ENCODE peak calls at places on chromosomes 12 and 14, in eight cellular contexts. One of them, this sample, is unnamed.

GRCh38 chr14:77707355-77707723 is 484 bp downstream of the ALKBH1 start:
- DNase-seq in testis: peak; percentile 56
- DNase-seq in body of pancreas: no peak
- DNase-seq in thyroid gland: peak; percentile 20
- DNase-seq in uterus: no peak
- DNase-seq in HCT116: no peak
- DNase-seq in tibial nerve: no peak
- DNase-seq in Peyer's patch: no peak
- DNase-seq in this sample: peak; percentile 67

GRCh38 chr12:124805050-124805449 is 58.6 kb downstream of the SCARB1 start:
- DNase-seq in testis: no peak
- DNase-seq in body of pancreas: no peak
- DNase-seq in thyroid gland: no peak
- DNase-seq in uterus: no peak
- DNase-seq in HCT116: no peak
- DNase-seq in tibial nerve: no peak
- DNase-seq in Peyer's patch: no peak
- DNase-seq in this sample: no peak

GRCh38 chr12:94099191-94099983 is 49.0 kb upstream of the PLXNC1 start:
- DNase-seq in testis: no peak
- DNase-seq in body of pancreas: no peak
- DNase-seq in thyroid gland: no peak
- DNase-seq in uterus: peak; percentile 38
- DNase-seq in HCT116: no peak
- DNase-seq in tibial nerve: no peak
- DNase-seq in Peyer's patch: no peak
- DNase-seq in this sample: no peak

GRCh38 chr12:107515446-107515958 is 170.1 kb upstream of the PWP1 start:
- DNase-seq in testis: no peak
- DNase-seq in body of pancreas: no peak
- DNase-seq in thyroid gland: peak; percentile 79
- DNase-seq in uterus: no peak
- DNase-seq in HCT116: peak; percentile 51
- DNase-seq in tibial nerve: peak; percentile 65
- DNase-seq in Peyer's patch: no peak
- DNase-seq in this sample: no peak

GRCh38 chr12:110243227-110243626 is 37.8 kb upstream of the ATP2A2 start:
- DNase-seq in testis: no peak
- DNase-seq in body of pancreas: no peak
- DNase-seq in thyroid gland: no peak
- DNase-seq in uterus: no peak
- DNase-seq in HCT116: no peak
- DNase-seq in tibial nerve: no peak
- DNase-seq in Peyer's patch: no peak
- DNase-seq in this sample: no peak

GRCh38 chr12:53506881-53507719 is at the start of gene NPFF:
- DNase-seq in testis: no peak
- DNase-seq in body of pancreas: no peak
- DNase-seq in thyroid gland: no peak
- DNase-seq in uterus: no peak
- DNase-seq in HCT116: no peak
- DNase-seq in tibial nerve: no peak
- DNase-seq in Peyer's patch: no peak
- DNase-seq in this sample: no peak

GRCh38 chr14:61342486-61342885 is 21.1 kb downstream of the PRKCH start:
- DNase-seq in testis: no peak
- DNase-seq in body of pancreas: no peak
- DNase-seq in thyroid gland: peak; percentile 31
- DNase-seq in uterus: peak; percentile 31
- DNase-seq in HCT116: no peak
- DNase-seq in tibial nerve: no peak
- DNase-seq in Peyer's patch: peak; percentile 57
- DNase-seq in this sample: no peak

GRCh38 chr12:42299392-42300308 is 26.2 kb downstream of the ZCRB1 start:
- DNase-seq in testis: no peak
- DNase-seq in body of pancreas: no peak
- DNase-seq in thyroid gland: no peak
- DNase-seq in uterus: no peak
- DNase-seq in HCT116: no peak
- DNase-seq in tibial nerve: no peak
- DNase-seq in Peyer's patch: no peak
- DNase-seq in this sample: no peak

GRCh38 chr14:59424707-59425106 is 40.5 kb downstream of the GPR135 start:
- DNase-seq in testis: peak; percentile 78
- DNase-seq in body of pancreas: no peak
- DNase-seq in thyroid gland: no peak
- DNase-seq in uterus: peak; percentile 39
- DNase-seq in HCT116: no peak
- DNase-seq in tibial nerve: peak; percentile 42
- DNase-seq in Peyer's patch: no peak
- DNase-seq in this sample: no peak

GRCh38 chr14:78135450-78135891 is 34.7 kb upstream of the NRXN3 start:
- DNase-seq in testis: no peak
- DNase-seq in body of pancreas: no peak
- DNase-seq in thyroid gland: no peak
- DNase-seq in uterus: no peak
- DNase-seq in HCT116: no peak
- DNase-seq in tibial nerve: no peak
- DNase-seq in Peyer's patch: no peak
- DNase-seq in this sample: no peak

GRCh38 chr12:120951-121350 is 54.4 kb downstream of the IQSEC3 start:
- DNase-seq in testis: no peak
- DNase-seq in body of pancreas: no peak
- DNase-seq in thyroid gland: no peak
- DNase-seq in uterus: no peak
- DNase-seq in HCT116: no peak
- DNase-seq in tibial nerve: no peak
- DNase-seq in Peyer's patch: no peak
- DNase-seq in this sample: no peak

DNA sequence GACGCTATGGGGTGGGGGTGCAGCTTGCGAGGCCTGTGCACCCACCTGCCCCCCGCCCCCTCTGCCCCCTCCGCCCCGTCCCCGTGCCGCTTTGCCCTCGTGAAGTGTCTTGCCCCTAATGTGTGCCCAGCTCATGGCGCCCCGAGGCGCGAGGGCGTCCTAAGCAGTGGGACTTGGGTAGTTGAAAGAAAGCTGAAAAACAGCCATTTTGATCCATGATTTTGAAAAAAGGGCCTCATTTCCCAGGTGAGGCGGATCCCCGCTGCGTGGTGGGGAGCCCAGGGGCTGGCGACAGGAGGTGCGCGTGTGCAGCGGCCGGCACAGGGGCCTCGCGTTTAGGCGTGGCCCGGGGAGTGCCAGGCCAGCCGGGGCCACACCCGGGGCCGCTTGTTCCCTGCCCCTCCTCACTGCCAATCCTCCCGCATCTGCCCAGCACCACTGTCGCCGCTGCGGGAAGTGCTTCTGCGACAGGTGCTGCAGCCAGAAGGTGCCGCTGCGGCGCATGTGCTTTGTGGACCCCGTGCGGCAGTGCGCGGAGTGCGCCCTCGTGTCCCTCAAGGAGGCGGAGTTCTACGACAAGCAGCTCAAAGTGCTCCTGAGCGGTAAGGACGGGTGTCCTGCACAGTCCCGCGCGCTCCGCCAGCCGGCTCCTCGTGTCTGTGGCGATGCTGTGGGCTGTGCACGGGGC is 11.8 kb downstream of the ZFYVE21 start:
- DNase-seq in testis: no peak
- DNase-seq in body of pancreas: no peak
- DNase-seq in thyroid gland: peak; percentile 73
- DNase-seq in uterus: no peak
- DNase-seq in HCT116: no peak
- DNase-seq in tibial nerve: no peak
- DNase-seq in Peyer's patch: no peak
- DNase-seq in this sample: no peak
- TF ChIP-seq POLR2A in testis: no peak
- TF ChIP-seq POLR2A in body of pancreas: no peak
- TF ChIP-seq POLR2A in thyroid gland: no peak
- TF ChIP-seq POLR2A in uterus: no peak
- TF ChIP-seq POLR2A in HCT116: no peak
- TF ChIP-seq POLR2A in tibial nerve: no peak
- TF ChIP-seq POLR2A in Peyer's patch: no peak
- TF ChIP-seq POLR2A in this sample: no peak

GRCh38 chr14:63478437-63478852 is 64.7 kb downstream of the PPP2R5E start:
- DNase-seq in testis: no peak
- DNase-seq in body of pancreas: no peak
- DNase-seq in thyroid gland: no peak
- DNase-seq in uterus: no peak
- DNase-seq in HCT116: no peak
- DNase-seq in tibial nerve: no peak
- DNase-seq in Peyer's patch: no peak
- DNase-seq in this sample: no peak

GRCh38 chr14:63474844-63475243 is 68.3 kb downstream of the PPP2R5E start:
- DNase-seq in testis: no peak
- DNase-seq in body of pancreas: no peak
- DNase-seq in thyroid gland: no peak
- DNase-seq in uterus: no peak
- DNase-seq in HCT116: no peak
- DNase-seq in tibial nerve: no peak
- DNase-seq in Peyer's patch: no peak
- DNase-seq in this sample: no peak

GRCh38 chr14:63473194-63473788 is 69.9 kb downstream of the PPP2R5E start:
- DNase-seq in testis: no peak
- DNase-seq in body of pancreas: no peak
- DNase-seq in thyroid gland: no peak
- DNase-seq in uterus: no peak
- DNase-seq in HCT116: no peak
- DNase-seq in tibial nerve: no peak
- DNase-seq in Peyer's patch: no peak
- DNase-seq in this sample: no peak

GRCh38 chr14:63478024-63478423 is 65.2 kb downstream of the PPP2R5E start:
- DNase-seq in testis: no peak
- DNase-seq in body of pancreas: no peak
- DNase-seq in thyroid gland: no peak
- DNase-seq in uterus: no peak
- DNase-seq in HCT116: no peak
- DNase-seq in tibial nerve: no peak
- DNase-seq in Peyer's patch: no peak
- DNase-seq in this sample: no peak

GRCh38 chr14:63475761-63476160 is 67.4 kb downstream of the PPP2R5E start:
- DNase-seq in testis: no peak
- DNase-seq in body of pancreas: no peak
- DNase-seq in thyroid gland: no peak
- DNase-seq in uterus: no peak
- DNase-seq in HCT116: no peak
- DNase-seq in tibial nerve: no peak
- DNase-seq in Peyer's patch: no peak
- DNase-seq in this sample: no peak
- H3K4me1 ChIP-seq in testis: no peaks in the 10 kb centered on the region
- H3K4me1 ChIP-seq in body of pancreas: peaks cover 56% of the 10 kb centered on the region
- H3K4me1 ChIP-seq in thyroid gland: peaks cover 14% of the 10 kb centered on the region
- H3K4me1 ChIP-seq in uterus: no peaks in the 10 kb centered on the region
- H3K4me1 ChIP-seq in HCT116: peaks cover 25% of the 10 kb centered on the region
- H3K4me1 ChIP-seq in tibial nerve: peaks cover 24% of the 10 kb centered on the region
- H3K4me1 ChIP-seq in Peyer's patch: no peaks in the 10 kb centered on the region
- H3K4me1 ChIP-seq in this sample: peaks cover 68% of the 10 kb centered on the region

GRCh38 chr14:76212242-76212641 is 60.5 kb downstream of the GPATCH2L start:
- DNase-seq in testis: no peak
- DNase-seq in body of pancreas: no peak
- DNase-seq in thyroid gland: no peak
- DNase-seq in uterus: no peak
- DNase-seq in HCT116: no peak
- DNase-seq in tibial nerve: no peak
- DNase-seq in Peyer's patch: no peak
- DNase-seq in this sample: no peak

GRCh38 chr14:76204436-76205230 is 52.9 kb downstream of the GPATCH2L start:
- DNase-seq in testis: no peak
- DNase-seq in body of pancreas: no peak
- DNase-seq in thyroid gland: no peak
- DNase-seq in uterus: no peak
- DNase-seq in HCT116: no peak
- DNase-seq in tibial nerve: no peak
- DNase-seq in Peyer's patch: no peak
- DNase-seq in this sample: no peak

GRCh38 chr14:76203086-76204001 is 51.6 kb downstream of the GPATCH2L start:
- DNase-seq in testis: no peak
- DNase-seq in body of pancreas: no peak
- DNase-seq in thyroid gland: no peak
- DNase-seq in uterus: peak; percentile 50
- DNase-seq in HCT116: no peak
- DNase-seq in tibial nerve: no peak
- DNase-seq in Peyer's patch: no peak
- DNase-seq in this sample: peak; percentile 27

GRCh38 chr14:76205708-76206107 is 54.0 kb downstream of the GPATCH2L start:
- DNase-seq in testis: no peak
- DNase-seq in body of pancreas: no peak
- DNase-seq in thyroid gland: no peak
- DNase-seq in uterus: no peak
- DNase-seq in HCT116: no peak
- DNase-seq in tibial nerve: no peak
- DNase-seq in Peyer's patch: no peak
- DNase-seq in this sample: no peak

DNA sequence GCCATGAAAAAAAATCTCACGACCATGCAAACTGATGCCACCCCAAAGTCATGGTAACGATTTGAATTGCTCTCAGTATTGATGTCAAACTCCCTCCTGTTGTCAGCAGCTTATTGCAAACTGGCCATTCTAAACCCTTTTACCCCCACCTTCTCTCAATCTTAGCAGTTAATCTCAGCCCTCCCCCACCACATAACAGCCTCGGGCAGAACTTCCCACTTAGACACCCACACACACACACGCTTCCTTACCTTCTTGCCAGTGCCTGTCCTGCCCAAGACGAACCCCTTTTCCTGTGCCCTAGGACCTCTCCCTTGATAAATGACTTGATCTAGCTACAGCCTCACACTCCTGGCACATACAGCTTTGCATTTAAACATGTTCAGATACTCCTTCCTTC is 56.6 kb downstream of the GPATCH2L start:
- DNase-seq in testis: no peak
- DNase-seq in body of pancreas: no peak
- DNase-seq in thyroid gland: no peak
- DNase-seq in uterus: no peak
- DNase-seq in HCT116: no peak
- DNase-seq in tibial nerve: no peak
- DNase-seq in Peyer's patch: no peak
- DNase-seq in this sample: no peak
- TF ChIP-seq POLR2A in testis: no peak
- TF ChIP-seq POLR2A in body of pancreas: no peak
- TF ChIP-seq POLR2A in thyroid gland: no peak
- TF ChIP-seq POLR2A in uterus: no peak
- TF ChIP-seq POLR2A in HCT116: no peak
- TF ChIP-seq POLR2A in tibial nerve: no peak
- TF ChIP-seq POLR2A in Peyer's patch: no peak
- TF ChIP-seq POLR2A in this sample: no peak

GRCh38 chr14:74594021-74594420 is 18.0 kb downstream of the LTBP2 start:
- DNase-seq in testis: no peak
- DNase-seq in body of pancreas: no peak
- DNase-seq in thyroid gland: no peak
- DNase-seq in uterus: no peak
- DNase-seq in HCT116: no peak
- DNase-seq in tibial nerve: no peak
- DNase-seq in Peyer's patch: no peak
- DNase-seq in this sample: no peak
- H3K4me1 ChIP-seq in testis: peaks cover 20% of the 10 kb centered on the region
- H3K4me1 ChIP-seq in body of pancreas: peaks cover 9% of the 10 kb centered on the region
- H3K4me1 ChIP-seq in thyroid gland: peaks cover 73% of the 10 kb centered on the region
- H3K4me1 ChIP-seq in uterus: peaks cover 36% of the 10 kb centered on the region
- H3K4me1 ChIP-seq in HCT116: no peaks in the 10 kb centered on the region
- H3K4me1 ChIP-seq in tibial nerve: peaks cover 55% of the 10 kb centered on the region
- H3K4me1 ChIP-seq in Peyer's patch: no peaks in the 10 kb centered on the region
- H3K4me1 ChIP-seq in this sample: peaks cover 8% of the 10 kb centered on the region